ENCODE peak calls at places on chromosomes 6 and 20, in seven cellular contexts. Z is fibroblast of lung, Q is IMR-90, X is DND-41, N is endothelial cell of umbilical vein, S is HCT116, W is GM23248. L is an unnamed sample. For H3K4me1 and H3K9me3, the result is how much of the 10 kb centered on the place peaks cover.

GRCh38 chr6:13446371-13446770 is 41.0 kb downstream of the GFOD1 start:
- DNase-seq in Z (no peak), Q (no peak), X (no peak), N (no peak), S (no peak), W (no peak), L (no peak)

GRCh38 chr20:32205502-32206382 is 1.8 kb downstream of the PLAGL2 start:
- DNase-seq in Z (no peak), Q (peak), X (no peak), N (no peak), S (no peak), W (peak), L (no peak)

GRCh38 chr6:135675862-135676261 is 175.6 kb upstream of the PDE7B start:
- DNase-seq in Z (peak), Q (peak), X (peak), N (peak), S (peak), W (peak), L (peak)

GRCh38 chr6:34922177-34922663 is 33.2 kb downstream of the ANKS1A start:
- DNase-seq in Z (peak), Q (peak), X (no peak), N (peak), S (no peak), W (peak), L (peak)

GRCh38 chr6:87705070-87705691 is 3.1 kb upstream of the AKIRIN2 start:
- DNase-seq in Z (peak), Q (peak), X (no peak), N (no peak), S (no peak), W (peak), L (peak)

GRCh38 chr6:43806041-43806757 is 36.2 kb downstream of the VEGFA start:
- DNase-seq in Z (no peak), Q (no peak), X (no peak), N (no peak), S (no peak), W (peak), L (peak)

GRCh38 chr20:17946040-17946439 is 22.6 kb downstream of the SNX5 start:
- DNase-seq in Z (no peak), Q (no peak), X (no peak), N (no peak), S (no peak), W (no peak), L (no peak)

GRCh38 chr6:136532030-136532429 is 18.2 kb downstream of the MAP7 start:
- DNase-seq in Z (no peak), Q (no peak), X (no peak), N (no peak), S (no peak), W (no peak), L (no peak)

GRCh38 chr6:113476937-113477839 is 380.0 kb upstream of the MARCKS start:
- DNase-seq in Z (peak), Q (peak), X (no peak), N (no peak), S (no peak), W (peak), L (peak)

GRCh38 chr20:44528309-44528708 is 6.4 kb upstream of the SERINC3 start:
- DNase-seq in Z (no peak), Q (no peak), X (no peak), N (no peak), S (no peak), W (no peak), L (no peak)

GRCh38 chr20:2805682-2806350 is 5.4 kb upstream of the CPXM1 start:
- DNase-seq in Z (peak), Q (peak), X (no peak), N (no peak), S (no peak), W (no peak), L (no peak)

GRCh38 chr6:14129572-14129971 is 12.0 kb downstream of the CD83 start:
- DNase-seq in Z (peak), Q (peak), X (peak), N (peak), S (peak), W (peak), L (peak)

GRCh38 chr20:61901421-61902212 is 164.1 kb downstream of the TAF4 start:
- DNase-seq in Z (peak), Q (peak), X (no peak), N (no peak), S (no peak), W (peak), L (peak)

GRCh38 chr20:637559-637958 is 15.4 kb downstream of the SRXN1 start:
- DNase-seq in Z (no peak), Q (no peak), X (no peak), N (no peak), S (no peak), W (no peak), L (no peak)

GRCh38 chr6:82348130-82348529 is 15.5 kb upstream of the TPBG start:
- DNase-seq in Z (no peak), Q (no peak), X (no peak), N (no peak), S (no peak), W (no peak), L (peak)

GRCh38 chr6:31122803-31123706 is 2.8 kb upstream of the CDSN start:
- DNase-seq in Z (peak), Q (peak), X (no peak), N (peak), S (peak), W (peak), L (no peak)

GRCh38 chr6:136425793-136426192 is 124.4 kb downstream of the MAP7 start:
- DNase-seq in Z (no peak), Q (no peak), X (no peak), N (no peak), S (no peak), W (no peak), L (no peak)

GRCh38 chr6:24721461-24722215 is 2.7 kb upstream of the C6orf62 start:
- DNase-seq in Z (no peak), Q (peak), X (no peak), N (no peak), S (no peak), W (peak), L (no peak)

GRCh38 chr6:83592770-83593394 is 80.5 kb downstream of the PRSS35 start:
- DNase-seq in Z (peak), Q (peak), X (peak), N (peak), S (peak), W (peak), L (peak)

GRCh38 chr6:403659-404655 is 12.4 kb downstream of the IRF4 start:
- DNase-seq in Z (no peak), Q (no peak), X (no peak), N (no peak), S (no peak), W (no peak), L (no peak)

GRCh38 chr20:46657137-46657536 is 5.9 kb upstream of the SLC13A3 start:
- DNase-seq in Z (no peak), Q (no peak), X (no peak), N (no peak), S (no peak), W (no peak), L (no peak)

GRCh38 chr6:170243791-170244291 is 47.0 kb downstream of the DLL1 start:
- DNase-seq in Z (no peak), Q (no peak), X (no peak), N (no peak), S (no peak), W (peak), L (no peak)

GRCh38 chr6:15358579-15359327 is 112.9 kb downstream of the JARID2 start:
- DNase-seq in Z (peak), Q (peak), X (no peak), N (no peak), S (no peak), W (no peak), L (peak)

GRCh38 chr6:15360300-15360699 is 114.4 kb downstream of the JARID2 start:
- DNase-seq in Z (no peak), Q (no peak), X (no peak), N (no peak), S (no peak), W (no peak), L (no peak)

GRCh38 chr6:15362274-15363160 is 116.6 kb downstream of the JARID2 start:
- DNase-seq in Z (no peak), Q (no peak), X (no peak), N (no peak), S (no peak), W (no peak), L (no peak)

GRCh38 chr6:15357832-15358231 is 112.0 kb downstream of the JARID2 start:
- DNase-seq in Z (no peak), Q (no peak), X (no peak), N (no peak), S (no peak), W (no peak), L (no peak)

GRCh38 chr6:15359335-15359862 is 113.5 kb downstream of the JARID2 start:
- DNase-seq in Z (peak), Q (peak), X (no peak), N (no peak), S (no peak), W (peak), L (no peak)
- H3K4me1 ChIP-seq in Z (under half), Q (under half), X (under half), N (under half), S (under half), W (under half), L (under half)

GRCh38 chr6:76264466-76264865 is 192.0 kb upstream of the IMPG1 start:
- DNase-seq in Z (no peak), Q (no peak), X (no peak), N (no peak), S (no peak), W (peak), L (peak)
- H3K9me3 ChIP-seq in Z (under half), Q (under half), X (under half), N (under half), S (under half), W (under half), L (under half)

GRCh38 chr20:38924718-38925117 is 1.5 kb upstream of the FAM83D start:
- DNase-seq in Z (no peak), Q (no peak), X (no peak), N (no peak), S (no peak), W (no peak), L (no peak)

GRCh38 chr20:38927902-38928578 is 1.8 kb downstream of the FAM83D start:
- DNase-seq in Z (no peak), Q (no peak), X (peak), N (no peak), S (no peak), W (no peak), L (peak)

GRCh38 chr20:38926934-38927616 is 858 bp downstream of the FAM83D start:
- DNase-seq in Z (peak), Q (peak), X (peak), N (peak), S (no peak), W (peak), L (peak)

GRCh38 chr20:38930242-38930569 is 4.0 kb downstream of the FAM83D start:
- DNase-seq in Z (no peak), Q (no peak), X (no peak), N (no peak), S (no peak), W (no peak), L (no peak)

GRCh38 chr20:38926142-38926933 is at the start of gene FAM83D:
- DNase-seq in Z (peak), Q (peak), X (peak), N (peak), S (peak), W (peak), L (peak)
- H2AFZ ChIP-seq in Z (peak), Q (peak), X (peak), N (peak), S (peak), W (peak), L (peak)

GRCh38 chr6:165636415-165637048 is 26.5 kb downstream of the PDE10A start:
- DNase-seq in Z (peak), Q (peak), X (no peak), N (peak), S (no peak), W (no peak), L (no peak)

GRCh38 chr6:165634076-165634475 is 29.0 kb downstream of the PDE10A start:
- DNase-seq in Z (no peak), Q (no peak), X (no peak), N (no peak), S (no peak), W (no peak), L (no peak)

GRCh38 chr6:165634486-165634885 is 28.6 kb downstream of the PDE10A start:
- DNase-seq in Z (no peak), Q (no peak), X (no peak), N (peak), S (no peak), W (no peak), L (no peak)

GRCh38 chr6:165637591-165637990 is 25.4 kb downstream of the PDE10A start:
- DNase-seq in Z (no peak), Q (peak), X (no peak), N (peak), S (no peak), W (no peak), L (no peak)

GRCh38 chr6:165636015-165636414 is 27.0 kb downstream of the PDE10A start:
- DNase-seq in Z (no peak), Q (peak), X (no peak), N (peak), S (no peak), W (no peak), L (no peak)
- H3K4me1 ChIP-seq in Z (under half), Q (under half), X (under half), N (under half), S (under half), W (under half), L (under half)

GRCh38 chr20:39879296-39879695 is 809.7 kb downstream of the MAFB start:
- DNase-seq in Z (peak), Q (no peak), X (no peak), N (no peak), S (no peak), W (peak), L (no peak)

GRCh38 chr20:39878809-39879208 is 810.2 kb downstream of the MAFB start:
- DNase-seq in Z (peak), Q (no peak), X (no peak), N (no peak), S (no peak), W (peak), L (no peak)

GRCh38 chr20:39876974-39877615 is 811.9 kb downstream of the MAFB start:
- DNase-seq in Z (peak), Q (no peak), X (no peak), N (no peak), S (no peak), W (no peak), L (no peak)

GRCh38 chr20:39878321-39878720 is 810.7 kb downstream of the MAFB start:
- DNase-seq in Z (no peak), Q (no peak), X (no peak), N (no peak), S (no peak), W (no peak), L (no peak)

GRCh38 chr20:39877792-39878191 is 811.2 kb downstream of the MAFB start:
- DNase-seq in Z (no peak), Q (no peak), X (no peak), N (no peak), S (no peak), W (no peak), L (no peak)
- H3K9me3 ChIP-seq in Z (under half), Q (under half), X (under half), N (under half), S (under half), W (under half), L (under half)

L was measured in PC-3.